ENCODE peak calls at places on chromosomes 5 and 9, in five cellular contexts. A is HepG2, N is K562, Z is SK-N-SH, M is GM12878. H is an unnamed sample.

GRCh38 chr5:90968319-90968718 is 409.7 kb downstream of the ADGRV1 start:
- DNase-seq in A (no peak), N (no peak), Z (peak), M (no peak), H (no peak)

GRCh38 chr9:1877951-1878350 is 137.2 kb upstream of the SMARCA2 start:
- DNase-seq in A (no peak), N (no peak), Z (no peak), M (no peak), H (no peak)

GRCh38 chr5:7642029-7642428 is 208.9 kb downstream of the CFAP90 start:
- DNase-seq in A (no peak), N (no peak), Z (no peak), M (no peak), H (no peak)

GRCh38 chr5:154628685-154629084 is 126.5 kb upstream of the LARP1 start:
- DNase-seq in A (no peak), N (no peak), Z (no peak), M (no peak), H (no peak)

GRCh38 chr5:14109041-14109747 is 33.9 kb upstream of the TRIO start:
- DNase-seq in A (no peak), N (no peak), Z (no peak), M (peak), H (no peak)

GRCh38 chr9:113564804-113565237 is 101.3 kb downstream of the RGS3 start:
- DNase-seq in A (no peak), N (peak), Z (peak), M (no peak), H (no peak)

GRCh38 chr5:9233712-9234111 is 312.2 kb downstream of the SEMA5A start:
- DNase-seq in A (no peak), N (no peak), Z (no peak), M (no peak), H (no peak)

GRCh38 chr5:81778642-81779041 is 27.7 kb upstream of the SSBP2 start:
- DNase-seq in A (no peak), N (no peak), Z (no peak), M (no peak), H (no peak)

GRCh38 chr5:77359231-77359630 is 132.9 kb downstream of the WDR41 start:
- DNase-seq in A (no peak), N (no peak), Z (no peak), M (no peak), H (no peak)

GRCh38 chr9:72232778-72233177 is 83.5 kb downstream of the GDA start:
- DNase-seq in A (no peak), N (no peak), Z (no peak), M (no peak), H (no peak)

GRCh38 chr5:33379757-33380156 is 61.0 kb upstream of the TARS1 start:
- DNase-seq in A (no peak), N (no peak), Z (no peak), M (no peak), H (peak)

GRCh38 chr9:126613656-126614055 is at the start of gene LMX1B:
- DNase-seq in A (no peak), N (no peak), Z (peak), M (no peak), H (peak)

GRCh38 chr9:129669141-129669718 is 3.8 kb downstream of the PRRX2 start:
- DNase-seq in A (no peak), N (no peak), Z (no peak), M (no peak), H (no peak)

GRCh38 chr5:60196382-60197113 is 303.0 kb upstream of the PDE4D start:
- DNase-seq in A (no peak), N (no peak), Z (no peak), M (no peak), H (peak)

GRCh38 chr5:88393082-88393481 is 124.4 kb upstream of the TMEM161B start:
- DNase-seq in A (no peak), N (no peak), Z (no peak), M (no peak), H (no peak)

GRCh38 chr5:171318026-171318425 is 9.0 kb downstream of the TLX3 start:
- DNase-seq in A (no peak), N (no peak), Z (no peak), M (no peak), H (no peak)

GRCh38 chr9:120655005-120655622 is 59.2 kb downstream of the MEGF9 start:
- DNase-seq in A (no peak), N (no peak), Z (no peak), M (no peak), H (no peak)

GRCh38 chr5:139456776-139457175 is 5.8 kb downstream of the ECSCR start:
- DNase-seq in A (no peak), N (no peak), Z (no peak), M (no peak), H (no peak)

GRCh38 chr9:4980046-4980727 is 4.9 kb upstream of the JAK2 start:
- DNase-seq in A (no peak), N (no peak), Z (no peak), M (no peak), H (no peak)

GRCh38 chr9:86868611-86869010 is 78.7 kb downstream of the GAS1 start:
- DNase-seq in A (no peak), N (no peak), Z (no peak), M (no peak), H (no peak)

GRCh38 chr5:65830856-65831255 is 95.5 kb upstream of the ERBIN start:
- DNase-seq in A (no peak), N (no peak), Z (peak), M (no peak), H (no peak)

GRCh38 chr5:127723571-127723970 is 20.4 kb downstream of the CCDC192 start:
- DNase-seq in A (no peak), N (no peak), Z (no peak), M (no peak), H (peak)

GRCh38 chr5:10655686-10656075 is 91.8 kb downstream of the ANKRD33B start:
- DNase-seq in A (no peak), N (no peak), Z (no peak), M (no peak), H (no peak)

GRCh38 chr5:59460368-59461153 is 433.0 kb downstream of the PDE4D start:
- DNase-seq in A (no peak), N (no peak), Z (no peak), M (no peak), H (no peak)

GRCh38 chr5:142171270-142171669 is 62.7 kb downstream of the NDFIP1 start:
- DNase-seq in A (no peak), N (peak), Z (no peak), M (no peak), H (no peak)

GRCh38 chr9:7097785-7098420 is 340.1 kb downstream of the KDM4C start:
- DNase-seq in A (no peak), N (no peak), Z (no peak), M (no peak), H (no peak)

GRCh38 chr5:137466888-137467287 is 32.2 kb downstream of the SPOCK1 start:
- DNase-seq in A (no peak), N (no peak), Z (no peak), M (no peak), H (no peak)

GRCh38 chr5:168300377-168301182 is 9.1 kb downstream of the WWC1 start:
- DNase-seq in A (no peak), N (no peak), Z (no peak), M (no peak), H (no peak)

GRCh38 chr5:168303398-168304020 is 12.1 kb downstream of the WWC1 start:
- DNase-seq in A (no peak), N (no peak), Z (no peak), M (no peak), H (no peak)

GRCh38 chr5:168299372-168299771 is 7.9 kb downstream of the WWC1 start:
- DNase-seq in A (no peak), N (no peak), Z (no peak), M (no peak), H (no peak)

GRCh38 chr5:168302785-168303184 is 11.3 kb downstream of the WWC1 start:
- DNase-seq in A (no peak), N (no peak), Z (no peak), M (no peak), H (no peak)

GRCh38 chr5:168301593-168302388 is 10.3 kb downstream of the WWC1 start:
- DNase-seq in A (no peak), N (no peak), Z (no peak), M (no peak), H (peak)
- TF ChIP-seq SMC3 in A (no peak), N (no peak), Z (no peak), M (no peak), H (no peak)

DNA sequence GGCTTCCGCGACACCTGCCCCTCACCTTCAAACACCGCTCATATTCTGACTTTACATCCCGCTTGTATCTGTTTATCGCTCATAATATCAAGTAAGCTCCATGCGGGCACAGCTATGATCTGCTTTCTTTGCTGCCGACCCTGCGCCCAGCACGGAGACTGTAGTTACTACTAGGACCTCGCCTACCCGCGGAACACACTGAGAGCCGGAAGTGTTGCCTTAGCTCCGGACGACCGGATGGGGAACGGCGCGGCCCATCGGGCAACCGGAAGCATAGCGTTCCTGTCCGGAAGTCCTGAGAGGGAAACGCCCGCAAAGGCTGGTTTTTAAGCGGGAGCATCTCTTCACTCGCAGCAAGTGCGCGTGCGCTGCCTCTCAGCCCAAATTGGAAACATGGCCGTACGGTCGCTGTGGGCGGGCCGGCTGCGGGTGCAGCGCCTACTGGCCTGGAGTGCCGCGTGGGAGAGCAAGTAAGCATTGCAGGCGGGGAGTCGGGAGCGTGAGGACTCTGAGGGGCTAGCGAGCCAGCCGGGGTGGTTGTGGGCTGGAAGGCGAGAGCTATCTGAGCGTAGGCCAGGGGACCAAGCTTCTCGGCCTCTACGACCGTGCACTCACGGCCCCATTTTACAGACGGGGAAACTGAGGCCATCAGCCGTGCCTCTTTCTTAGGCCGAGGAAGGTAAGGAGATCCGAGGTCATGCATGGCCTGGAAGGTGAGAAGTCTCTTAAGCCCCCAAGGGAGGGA is at the start of gene GRPEL2:
- DNase-seq in A (peak), N (peak), Z (peak), M (peak), H (peak)
- TF ChIP-seq EP300 in A (peak), N (no peak), Z (no peak), M (no peak), H (no peak)

GRCh38 chr9:79425840-79426239 is 145.9 kb upstream of the TLE4 start:
- DNase-seq in A (no peak), N (no peak), Z (no peak), M (no peak), H (no peak)
- TF ChIP-seq SMC3 in A (no peak), N (no peak), Z (no peak), M (no peak), H (no peak)

DNA sequence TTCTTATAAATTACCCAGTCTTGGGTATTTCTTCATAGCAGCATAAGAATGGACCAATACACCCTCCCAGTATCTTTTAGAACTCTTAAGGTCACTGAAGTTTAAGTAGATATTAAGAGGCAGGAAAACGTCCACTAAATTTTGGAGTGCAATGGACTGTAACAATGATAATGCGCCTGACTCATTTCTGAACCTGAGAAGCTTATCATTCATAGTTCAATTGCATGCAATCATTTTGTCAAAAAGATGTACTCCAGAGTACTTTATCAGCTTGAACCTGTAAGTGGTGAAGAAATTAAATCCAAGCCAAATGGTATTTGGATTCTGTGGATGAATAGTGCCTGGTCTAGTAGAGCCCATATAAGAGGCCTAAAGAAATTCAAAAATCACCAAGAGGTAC is 196.5 kb upstream of the CDH9 start:
- DNase-seq in A (no peak), N (no peak), Z (no peak), M (no peak), H (no peak)
- TF ChIP-seq EP300 in A (no peak), N (no peak), Z (no peak), M (no peak), H (no peak)

GRCh38 chr5:74560245-74560644 is 80.3 kb downstream of the ENC1 start:
- DNase-seq in A (no peak), N (no peak), Z (no peak), M (peak), H (no peak)
- TF ChIP-seq SMC3 in A (no peak), N (no peak), Z (no peak), M (no peak), H (no peak)

GRCh38 chr9:88605500-88606172 is 70.7 kb downstream of the NXNL2 start:
- DNase-seq in A (no peak), N (no peak), Z (no peak), M (no peak), H (no peak)
- TF ChIP-seq EP300 in A (no peak), N (no peak), Z (no peak), M (no peak), H (no peak)

H was measured in A549.